ENCODE peak calls at places on chromosomes 11 and 22, in four cellular contexts. V is mammary epithelial cell, P is fibroblast of lung, R is HepG2. C is an unnamed sample.
A peak's percentile ranks its signal among the peaks of the same experiment; 100 is the strongest.

GRCh38 chr11:7846003-7846402 is 49.3 kb upstream of the OR5P2 start:
- DNase-seq in R (no peak), V (no peak), P (no peak), C (no peak)

GRCh38 chr11:131855320-131855719 is 484.9 kb downstream of the NTM start:
- DNase-seq in P (peak; percentile 13), V (peak; percentile 8), R (no peak), C (no peak)

GRCh38 chr11:71153005-71153395 is 99.4 kb downstream of the SHANK2 start:
- DNase-seq in R (peak; percentile 46), P (no peak), V (peak; percentile 75), C (no peak)

GRCh38 chr11:58900479-58901420 is 38.5 kb upstream of the GLYATL1 start:
- DNase-seq in R (peak; percentile 56), P (peak; percentile 78), V (peak; percentile 85), C (peak; percentile 71)

GRCh38 chr11:1877211-1878133 is 14.2 kb downstream of the PRR33 start:
- DNase-seq in P (peak; percentile 16), V (no peak), R (peak; percentile 13), C (no peak)

GRCh38 chr11:69867076-69868002 is 48.1 kb upstream of the FGF3 start:
- DNase-seq in V (no peak), R (no peak), P (peak; percentile 81), C (no peak)

GRCh38 chr11:61666684-61667297 is 13.4 kb upstream of the DAGLA start:
- DNase-seq in V (no peak), P (no peak), R (peak; percentile 85), C (no peak)

GRCh38 chr11:20595101-20595500 is 4.3 kb upstream of the SLC6A5 start:
- DNase-seq in R (no peak), P (no peak), V (no peak), C (no peak)

GRCh38 chr11:126790550-126790981 is 210.0 kb downstream of the KIRREL3 start:
- DNase-seq in R (no peak), P (peak; percentile 98), V (peak; percentile 8), C (no peak)

GRCh38 chr11:68303083-68303482 is 9.3 kb upstream of the LRP5 start:
- DNase-seq in V (no peak), R (no peak), P (no peak), C (no peak)

GRCh38 chr11:61035086-61035835 is 63.8 kb downstream of the CD6 start:
- DNase-seq in R (no peak), P (no peak), V (no peak), C (no peak)

GRCh38 chr11:110713469-110713776 is 1.2 kb upstream of the ARHGAP20 start:
- DNase-seq in P (no peak), R (no peak), V (no peak), C (no peak)

GRCh38 chr11:75155570-75156422 is 4.9 kb downstream of the SLCO2B1 start:
- DNase-seq in P (no peak), V (no peak), R (peak; percentile 97), C (no peak)

GRCh38 chr11:96188625-96189006 is 154.4 kb downstream of the MAML2 start:
- DNase-seq in P (peak; percentile 68), R (peak; percentile 14), V (peak; percentile 51), C (peak; percentile 43)

GRCh38 chr11:101336858-101337257 is 207.2 kb upstream of the PGR start:
- DNase-seq in P (no peak), V (no peak), R (no peak), C (no peak)

GRCh38 chr11:88475991-88476418 is 138.5 kb upstream of the CTSC start:
- DNase-seq in P (peak; percentile 25), R (no peak), V (no peak), C (no peak)
- H3K79me2 ChIP-seq in P (no peaks in the 10 kb centered on the region), R (no peaks in the 10 kb centered on the region), V (no peaks in the 10 kb centered on the region), C (no peaks in the 10 kb centered on the region)

DNA sequence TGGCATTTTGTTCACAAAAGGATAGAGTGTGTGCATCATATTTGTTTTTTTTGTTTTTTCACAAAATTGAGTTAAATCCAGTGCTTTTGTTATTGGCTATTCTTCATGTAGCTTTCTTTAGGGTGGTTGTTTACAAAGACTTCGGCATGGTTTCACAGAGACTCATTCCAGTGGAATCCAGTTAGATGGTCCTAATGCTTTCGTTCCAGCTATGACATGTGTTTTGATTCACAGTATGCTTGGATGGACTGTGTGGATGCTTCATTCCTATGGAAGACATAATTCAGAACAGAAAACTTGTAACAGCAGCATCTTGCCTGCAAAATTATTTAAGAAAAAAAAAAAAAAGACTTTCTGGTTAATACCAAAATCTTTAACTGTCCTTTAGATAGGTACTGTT is 97.9 kb downstream of the PDHX start:
- DNase-seq in P (peak; percentile 94), V (no peak), R (no peak), C (no peak)
- TF ChIP-seq EZH2 in P (no peak), V (no peak), R (no peak), C (no peak)

DNA sequence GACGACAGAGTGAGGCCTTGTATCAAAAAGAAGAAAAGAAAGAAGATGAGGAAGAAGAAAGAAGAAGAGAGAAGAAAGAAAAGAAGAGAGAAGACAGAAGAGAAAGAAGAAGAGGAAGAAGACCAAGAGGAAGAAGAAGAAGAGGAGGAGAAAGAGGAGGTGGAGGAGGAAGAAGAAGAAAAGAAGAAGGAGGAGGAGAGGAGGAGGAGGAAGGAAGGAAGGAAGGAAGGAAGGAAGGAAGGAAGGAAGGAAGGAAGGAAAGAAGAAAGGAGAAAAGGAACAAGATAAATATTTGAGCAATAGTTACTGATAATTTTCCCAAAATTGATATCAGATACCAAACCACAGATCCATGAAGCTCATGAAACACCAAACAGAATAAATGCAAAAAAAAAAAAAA is 169.7 kb upstream of the TMEM45B start:
- DNase-seq in P (no peak), V (no peak), R (no peak), C (no peak)
- H3K79me2 ChIP-seq in P (no peaks in the 10 kb centered on the region), V (no peaks in the 10 kb centered on the region), R (no peaks in the 10 kb centered on the region), C (no peaks in the 10 kb centered on the region)

DNA sequence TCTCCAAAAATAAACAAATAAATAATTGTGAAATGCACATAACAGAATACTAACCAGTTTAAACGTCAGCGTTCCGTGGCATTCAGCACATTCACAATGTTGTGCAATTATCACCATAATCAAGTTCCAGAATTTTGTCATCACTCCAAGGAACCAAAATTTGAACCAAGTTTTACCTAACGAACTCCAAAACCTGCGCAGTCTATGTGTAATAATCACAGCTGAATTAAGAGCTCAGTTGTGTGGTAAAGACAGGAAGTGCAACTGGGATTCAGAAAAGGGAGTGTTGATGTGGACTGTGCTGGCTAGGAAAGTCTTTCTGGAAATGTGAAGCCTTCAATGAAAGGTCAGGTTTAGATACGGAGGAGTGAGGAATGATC is 5.4 kb upstream of the MCAM start:
- DNase-seq in P (no peak), V (no peak), R (no peak), C (no peak)
- TF ChIP-seq EZH2 in P (no peak), V (no peak), R (no peak), C (no peak)

GRCh38 chr11:134086376-134086775 is 17.5 kb downstream of the JAM3 start:
- DNase-seq in V (no peak), P (no peak), R (no peak), C (no peak)
- H3K79me2 ChIP-seq in V (no peaks in the 10 kb centered on the region), P (peaks cover 1% of the 10 kb centered on the region), R (no peaks in the 10 kb centered on the region), C (no peaks in the 10 kb centered on the region)

DNA sequence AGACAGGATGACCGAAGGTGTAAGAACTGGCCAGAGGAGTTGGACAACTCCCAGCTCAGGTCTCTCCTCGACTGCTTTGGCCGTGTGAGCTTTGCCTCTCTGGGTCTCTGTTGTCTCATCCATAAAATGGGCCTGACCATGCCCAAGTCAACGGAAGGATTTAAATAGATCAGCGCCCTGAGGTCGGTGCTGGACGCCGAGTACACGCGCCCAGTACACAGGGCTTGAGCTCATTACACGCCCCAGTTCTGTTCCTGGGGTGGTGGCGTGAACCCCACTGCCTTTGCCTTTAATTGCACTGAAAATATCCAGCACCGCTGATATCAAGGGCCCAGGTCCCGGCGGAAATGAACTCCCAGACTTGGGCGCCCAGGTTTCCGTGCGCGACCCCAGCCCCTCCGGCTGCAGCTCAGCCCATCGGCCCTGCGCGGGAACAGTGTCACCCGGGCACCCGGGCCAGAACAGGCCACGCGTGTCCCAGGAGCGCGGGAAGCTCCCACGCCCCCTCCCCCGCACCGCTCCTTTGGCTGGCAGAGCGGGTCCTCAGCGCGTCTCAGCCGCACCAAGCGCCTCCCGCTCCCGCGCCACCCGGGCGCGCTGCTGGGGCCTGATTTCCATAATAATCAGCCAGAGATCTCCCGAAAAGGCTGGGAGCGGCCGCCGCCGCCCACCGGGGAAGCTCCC is 42.2 kb downstream of the CYTH4 start:
- DNase-seq in P (no peak), V (no peak), R (no peak), C (no peak)
- TF ChIP-seq EZH2 in P (peak; percentile 93), V (no peak), R (no peak), C (no peak)

GRCh38 chr22:46721716-46722115 is 16.3 kb downstream of the CERK start:
- DNase-seq in P (no peak), V (peak; percentile 56), R (no peak), C (no peak)
- H3K79me2 ChIP-seq in P (peaks cover 9% of the 10 kb centered on the region), V (peaks cover 8% of the 10 kb centered on the region), R (peaks cover 3% of the 10 kb centered on the region), C (peaks cover 71% of the 10 kb centered on the region)

GRCh38 chr11:636511-637332 is at the start of gene DRD4:
- DNase-seq in P (no peak), V (no peak), R (no peak), C (no peak)
- TF ChIP-seq EZH2 in P (no peak), V (peak; percentile 1), R (no peak), C (no peak)

GRCh38 chr11:44162004-44162403 is 66.5 kb downstream of the EXT2 start:
- DNase-seq in P (no peak), V (no peak), R (no peak), C (no peak)

GRCh38 chr11:44158384-44158783 is 62.9 kb downstream of the EXT2 start:
- DNase-seq in P (no peak), V (no peak), R (no peak), C (no peak)

GRCh38 chr11:44162662-44163061 is 67.2 kb downstream of the EXT2 start:
- DNase-seq in R (no peak), V (no peak), P (no peak), C (no peak)

GRCh38 chr11:44157019-44157418 is 61.5 kb downstream of the EXT2 start:
- DNase-seq in P (no peak), V (no peak), R (no peak), C (no peak)

DNA sequence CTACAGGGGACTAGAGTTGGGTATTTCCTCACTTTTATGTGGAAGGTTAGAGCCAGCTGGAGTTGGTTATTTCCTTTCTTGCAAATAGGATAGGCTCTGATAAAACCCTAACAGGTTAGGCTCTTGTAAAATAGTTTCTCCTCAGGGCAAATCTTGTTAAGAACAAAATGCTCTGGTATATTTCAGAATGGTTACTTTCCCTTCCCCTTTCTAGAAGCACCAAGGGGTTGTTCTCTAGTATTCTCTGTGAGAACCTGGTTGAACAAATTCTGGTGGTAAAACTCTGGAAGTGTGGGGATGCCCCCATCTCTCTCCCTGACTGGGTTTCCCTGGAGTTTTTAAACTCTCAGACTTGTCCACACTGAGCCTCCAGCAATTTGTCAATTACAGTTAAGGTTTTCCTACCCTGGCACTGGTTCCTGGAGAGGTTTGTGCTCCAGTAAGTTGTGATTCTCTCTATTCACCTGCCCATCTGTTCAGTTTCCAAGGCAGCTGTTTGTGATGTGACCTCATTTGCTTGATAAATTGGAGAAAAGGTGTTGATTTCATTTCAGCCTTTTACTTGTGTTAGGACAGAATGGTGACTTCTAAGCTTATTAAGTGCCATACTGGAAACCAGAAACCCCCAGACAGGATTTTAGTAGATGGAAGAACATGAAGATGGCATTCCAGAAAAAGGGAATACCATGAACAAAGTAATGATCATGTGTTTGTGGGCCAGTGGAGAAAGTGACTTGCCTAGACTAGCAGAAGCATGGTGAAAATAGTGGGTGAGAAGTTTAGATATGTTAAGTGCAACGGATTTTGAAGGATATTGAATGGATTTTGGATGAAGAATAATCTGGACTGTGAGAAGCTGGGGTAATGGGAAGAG is 64.6 kb downstream of the EXT2 start:
- DNase-seq in V (no peak), P (no peak), R (no peak), C (no peak)
- H3K79me2 ChIP-seq in V (peaks cover 12% of the 10 kb centered on the region), P (no peaks in the 10 kb centered on the region), R (no peaks in the 10 kb centered on the region), C (no peaks in the 10 kb centered on the region)